ENCODE peak calls at places on chromosome 1, in seven cellular contexts. D is glutamatergic neuron; H is activated CD8-positive, alpha-beta T cell treated with anti-CD3 and anti-CD28 coated beads for 36 hours; A is fibroblast of mammary gland; X is Panc1; Z is esophagus squamous epithelium; L is AG09309. B is an unnamed sample.

GRCh38 chr1:40143891-40144575 is 17.2 kb upstream of the RLF start:
- DNase-seq in D (peak; percentile 33), H (peak; percentile 71), A (peak; percentile 73), X (peak; percentile 43), Z (no peak), L (peak; percentile 35), B (peak; percentile 73)

GRCh38 chr1:117657031-117657430 is 51.2 kb downstream of the TENT5C start:
- DNase-seq in D (no peak), H (peak; percentile 50), A (peak; percentile 79), X (peak; percentile 53), Z (no peak), L (peak; percentile 16), B (no peak)

GRCh38 chr1:30722175-30722537 is 1.2 kb downstream of the MATN1 start:
- DNase-seq in D (no peak), H (no peak), A (no peak), X (no peak), Z (no peak), L (no peak), B (no peak)

GRCh38 chr1:154716614-154717372 is 108.8 kb upstream of the ADAR start:
- DNase-seq in D (no peak), H (no peak), A (no peak), X (no peak), Z (no peak), L (no peak), B (no peak)

GRCh38 chr1:206935491-206936067 is 10.7 kb downstream of the PIGR start:
- DNase-seq in D (peak; percentile 58), H (peak; percentile 71), A (peak; percentile 19), X (no peak), Z (no peak), L (no peak), B (peak; percentile 88)

GRCh38 chr1:234602334-234603220 is 7.4 kb downstream of the IRF2BP2 start:
- DNase-seq in D (peak; percentile 35), H (peak; percentile 54), A (peak; percentile 98), X (no peak), Z (no peak), L (peak; percentile 88), B (no peak)

GRCh38 chr1:227776277-227776676 is 39.2 kb upstream of the PRSS38 start:
- DNase-seq in D (no peak), H (no peak), A (peak; percentile 65), X (no peak), Z (no peak), L (no peak), B (no peak)

GRCh38 chr1:231871878-231872277 is 245.3 kb downstream of the DISC1 start:
- DNase-seq in D (no peak), H (peak; percentile 18), A (no peak), X (no peak), Z (no peak), L (no peak), B (no peak)

GRCh38 chr1:220347654-220348175 is 75.5 kb upstream of the RAB3GAP2 start:
- DNase-seq in D (no peak), H (no peak), A (no peak), X (no peak), Z (no peak), L (no peak), B (no peak)

GRCh38 chr1:211472724-211473123 is 19.2 kb downstream of the RD3 start:
- DNase-seq in D (no peak), H (no peak), A (no peak), X (no peak), Z (no peak), L (no peak), B (no peak)

GRCh38 chr1:213977486-213977842 is 10.3 kb upstream of the PROX1 start:
- DNase-seq in D (no peak), H (no peak), A (no peak), X (no peak), Z (no peak), L (no peak), B (no peak)

GRCh38 chr1:1162597-1163537 is 10.8 kb upstream of the TTLL10 start:
- DNase-seq in D (no peak), H (no peak), A (no peak), X (no peak), Z (no peak), L (no peak), B (no peak)

GRCh38 chr1:193013005-193013404 is 46.2 kb downstream of the UCHL5 start:
- DNase-seq in D (no peak), H (no peak), A (peak; percentile 76), X (no peak), Z (no peak), L (peak; percentile 32), B (no peak)

GRCh38 chr1:156295391-156295947 is at the start of gene GLMP:
- DNase-seq in D (peak; percentile 43), H (peak; percentile 83), A (peak; percentile 68), X (no peak), Z (no peak), L (no peak), B (peak; percentile 40)

GRCh38 chr1:197902454-197903195 is at the start of gene C1orf53:
- DNase-seq in D (peak; percentile 90), H (peak; percentile 77), A (peak; percentile 81), X (no peak), Z (no peak), L (peak; percentile 63), B (peak; percentile 92)

GRCh38 chr1:232512712-232513111 is 117.2 kb downstream of the SIPA1L2 start:
- DNase-seq in D (no peak), H (no peak), A (no peak), X (no peak), Z (no peak), L (no peak), B (no peak)

GRCh38 chr1:15816674-15817073 is 9.2 kb upstream of the UQCRHL start:
- DNase-seq in D (no peak), H (no peak), A (no peak), X (no peak), Z (no peak), L (no peak), B (no peak)

GRCh38 chr1:204294371-204294770 is 65.4 kb downstream of the PLEKHA6 start:
- DNase-seq in D (no peak), H (no peak), A (peak; percentile 94), X (peak; percentile 50), Z (no peak), L (peak; percentile 80), B (no peak)

GRCh38 chr1:77313491-77313890 is 31.7 kb downstream of the AK5 start:
- DNase-seq in D (no peak), H (peak; percentile 43), A (peak; percentile 20), X (no peak), Z (no peak), L (no peak), B (peak; percentile 38)

GRCh38 chr1:90724361-90724760 is 7.3 kb upstream of the BARHL2 start:
- DNase-seq in D (no peak), H (peak; percentile 30), A (no peak), X (no peak), Z (no peak), L (no peak), B (no peak)

DNA sequence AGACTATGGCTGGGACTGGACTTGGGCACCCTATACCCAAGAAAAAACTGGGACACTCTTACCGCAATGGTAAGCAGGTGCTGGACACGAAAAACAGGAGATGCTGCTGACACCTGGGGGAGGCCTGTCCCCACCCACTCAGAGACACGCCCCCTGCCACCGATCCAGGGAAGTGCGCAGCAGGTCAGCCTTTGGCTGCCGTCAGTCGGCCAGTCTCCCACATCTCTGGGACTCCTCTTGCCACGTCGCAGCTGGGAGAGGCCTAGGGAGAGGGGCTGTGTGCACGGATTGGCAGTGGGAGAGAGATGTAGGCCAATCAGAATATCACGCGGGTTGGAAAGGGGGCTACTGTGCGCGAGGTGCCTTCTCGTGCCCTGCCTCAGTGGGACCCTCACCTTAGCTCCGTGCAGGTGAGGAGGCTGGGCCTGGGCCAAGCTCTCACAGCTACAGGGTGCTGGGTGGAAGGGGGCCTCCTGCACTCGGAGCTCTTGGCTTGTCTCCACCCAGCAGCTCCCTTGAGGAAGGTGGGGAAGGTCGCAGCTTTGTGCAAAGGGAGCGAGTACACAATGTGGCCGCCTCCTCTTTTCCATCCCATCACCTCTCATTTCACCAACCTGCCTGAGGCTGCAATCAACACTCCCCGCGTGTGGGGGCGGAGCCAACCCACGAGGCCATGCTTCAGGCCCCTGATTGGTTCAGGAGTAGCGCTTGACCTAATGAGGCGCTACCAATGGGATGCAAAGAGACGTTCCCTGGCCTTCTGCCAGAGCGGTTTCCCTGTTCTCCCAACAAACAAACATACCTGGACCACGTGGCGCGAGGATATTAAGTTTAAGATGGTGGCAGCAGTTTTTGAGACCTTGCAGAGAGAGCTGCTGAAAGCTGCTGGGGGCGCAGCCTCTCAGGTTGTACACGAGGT is 25.7 kb upstream of the LDLRAP1 start:
- DNase-seq in D (no peak), H (no peak), A (no peak), X (no peak), Z (no peak), L (no peak), B (no peak)
- TF ChIP-seq CTCF in D (no peak), H (no peak), A (no peak), X (no peak), Z (no peak), L (no peak), B (peak; percentile 29)

GRCh38 chr1:239819075-239819474 is 272.6 kb upstream of the FMN2 start:
- DNase-seq in D (no peak), H (peak; percentile 36), A (no peak), X (no peak), Z (no peak), L (no peak), B (no peak)
- TF ChIP-seq CTCF in D (peak; percentile 42), H (peak; percentile 38), A (no peak), X (no peak), Z (no peak), L (no peak), B (peak; percentile 29)

GRCh38 chr1:9475061-9475627 is 64.1 kb upstream of the SLC25A33 start:
- DNase-seq in D (no peak), H (no peak), A (no peak), X (no peak), Z (no peak), L (no peak), B (no peak)
- TF ChIP-seq CTCF in D (no peak), H (no peak), A (no peak), X (no peak), Z (no peak), L (no peak), B (no peak)

DNA sequence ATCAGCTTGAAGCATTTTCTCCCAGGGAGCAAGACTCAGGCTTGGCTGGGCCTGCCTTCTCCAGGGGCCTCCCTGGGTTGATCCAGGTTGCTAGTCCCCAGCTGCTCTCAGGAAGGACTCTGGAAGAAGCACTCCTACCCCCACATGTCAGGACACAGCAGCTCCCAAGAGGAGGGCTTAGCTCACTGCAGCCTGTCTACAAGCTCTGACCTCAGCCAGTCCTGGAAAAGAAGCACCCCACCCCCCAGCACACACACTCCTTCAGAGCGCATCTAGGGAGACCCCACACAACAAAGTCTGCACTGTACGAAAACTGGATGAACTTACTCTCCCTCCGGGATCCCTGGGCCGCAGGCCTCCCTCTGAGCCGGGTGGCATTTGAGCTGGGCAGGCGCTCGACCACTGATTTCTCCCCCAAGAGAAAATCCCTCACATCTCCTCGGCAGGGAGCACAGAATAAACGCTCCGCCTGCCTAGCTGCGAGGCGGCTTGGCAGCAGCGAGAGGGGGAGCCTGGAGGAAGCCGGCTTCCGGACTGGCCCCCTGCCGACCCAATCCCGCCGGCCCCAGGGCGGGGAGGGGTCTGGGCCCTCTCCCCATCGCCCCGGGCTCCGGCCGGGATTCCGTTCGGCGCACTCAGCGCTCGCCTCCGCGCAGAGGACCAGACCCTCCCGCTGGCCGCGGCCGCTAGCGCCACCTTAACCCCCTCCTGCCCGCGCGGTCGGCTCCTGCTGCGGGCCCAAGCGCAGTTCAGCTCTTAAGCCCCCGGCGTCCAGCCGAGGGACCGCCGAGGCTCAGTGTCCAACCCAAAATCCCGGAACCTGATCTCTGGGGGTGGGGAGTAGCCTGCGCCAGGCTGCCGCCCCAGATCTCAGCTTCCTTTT is at the start of gene KCNA2:
- DNase-seq in D (peak; percentile 82), H (no peak), A (no peak), X (no peak), Z (no peak), L (no peak), B (peak; percentile 63)
- TF ChIP-seq CTCF in D (peak; percentile 8), H (no peak), A (no peak), X (no peak), Z (no peak), L (no peak), B (no peak)

B was measured in endothelial cell.